ENCODE peak calls at places on chromosome 13, in nine cellular contexts. M is body of pancreas; C is IMR-90; P is upper lobe of right lung; U is CD4-positive, alpha-beta memory T cell; I is neural progenitor cell; S is CD4-positive, alpha-beta T cell; L is Peyer's patch; H is cardiac muscle cell. Y is an unnamed sample. For H3K9me3, the result is how much of the 10 kb centered on the place peaks cover.

GRCh38 chr13:106526748-106527488 is 8.5 kb downstream of the EFNB2 start:
- DNase-seq in M (no peak), C (no peak), P (no peak), U (no peak), I (no peak), S (no peak), L (no peak), H (no peak), Y (no peak)

GRCh38 chr13:51645154-51645650 is 60.9 kb downstream of the WDFY2 start:
- DNase-seq in M (peak), C (peak), P (no peak), U (peak), I (no peak), S (no peak), L (no peak), H (no peak), Y (peak)

GRCh38 chr13:97384366-97384765 is 49.6 kb upstream of the RAP2A start:
- DNase-seq in M (no peak), C (no peak), P (no peak), U (no peak), I (no peak), S (no peak), L (no peak), H (no peak), Y (no peak)

GRCh38 chr13:60511637-60512036 is 114.6 kb downstream of the TDRD3 start:
- DNase-seq in M (no peak), C (no peak), P (no peak), U (no peak), I (peak), S (no peak), L (no peak), H (no peak), Y (no peak)

GRCh38 chr13:28339419-28339818 is 155.5 kb downstream of the FLT1 start:
- DNase-seq in M (no peak), C (peak), P (no peak), U (no peak), I (no peak), S (no peak), L (no peak), H (no peak), Y (no peak)

GRCh38 chr13:27264181-27264580 is 6.4 kb upstream of the RASL11A start:
- DNase-seq in M (peak), C (peak), P (no peak), U (no peak), I (no peak), S (no peak), L (no peak), H (peak), Y (no peak)

GRCh38 chr13:109146912-109147624 is 517.7 kb downstream of the MYO16 start:
- DNase-seq in M (no peak), C (peak), P (no peak), U (no peak), I (no peak), S (no peak), L (no peak), H (no peak), Y (no peak)

GRCh38 chr13:45242070-45242469 is 41.2 kb upstream of the KCTD4 start:
- DNase-seq in M (peak), C (peak), P (no peak), U (no peak), I (no peak), S (no peak), L (no peak), H (peak), Y (no peak)

GRCh38 chr13:91398413-91399188 is at the start of gene GPC5:
- DNase-seq in M (peak), C (peak), P (peak), U (peak), I (peak), S (peak), L (peak), H (peak), Y (peak)

GRCh38 chr13:26977541-26977940 is 194.1 kb downstream of the USP12 start:
- DNase-seq in M (no peak), C (peak), P (no peak), U (no peak), I (no peak), S (no peak), L (no peak), H (no peak), Y (no peak)

GRCh38 chr13:88895261-88895941 is 1224.2 kb downstream of the SLITRK5 start:
- DNase-seq in M (no peak), C (no peak), P (no peak), U (no peak), I (no peak), S (no peak), L (no peak), H (no peak), Y (no peak)

GRCh38 chr13:45310341-45311138 is 30.4 kb downstream of the TPT1 start:
- DNase-seq in M (no peak), C (no peak), P (no peak), U (no peak), I (no peak), S (no peak), L (no peak), H (no peak), Y (no peak)

GRCh38 chr13:89163081-89163480 is 1491.9 kb downstream of the SLITRK5 start:
- DNase-seq in M (no peak), C (no peak), P (no peak), U (no peak), I (no peak), S (no peak), L (no peak), H (no peak), Y (no peak)

GRCh38 chr13:84607614-84608013 is 725.3 kb upstream of the SLITRK1 start:
- DNase-seq in M (no peak), C (peak), P (no peak), U (no peak), I (no peak), S (no peak), L (no peak), H (no peak), Y (no peak)

GRCh38 chr13:113114511-113115362 is 7.9 kb upstream of the F10 start:
- DNase-seq in M (no peak), C (no peak), P (no peak), U (no peak), I (no peak), S (no peak), L (peak), H (no peak), Y (no peak)

GRCh38 chr13:71242191-71242590 is 624.8 kb downstream of the DACH1 start:
- DNase-seq in M (no peak), C (no peak), P (no peak), U (no peak), I (peak), S (no peak), L (no peak), H (no peak), Y (no peak)

GRCh38 chr13:67421475-67421874 is 191.3 kb upstream of the PCDH9 start:
- DNase-seq in M (no peak), C (no peak), P (no peak), U (no peak), I (no peak), S (no peak), L (no peak), H (no peak), Y (no peak)

GRCh38 chr13:29892149-29892548 is 41.7 kb upstream of the UBL3 start:
- DNase-seq in M (peak), C (no peak), P (no peak), U (no peak), I (no peak), S (no peak), L (no peak), H (no peak), Y (no peak)

GRCh38 chr13:37621811-37622361 is 23.3 kb upstream of the POSTN start:
- DNase-seq in M (peak), C (peak), P (no peak), U (no peak), I (no peak), S (no peak), L (no peak), H (no peak), Y (no peak)

GRCh38 chr13:22940090-22940710 is 240.6 kb upstream of the SGCG start:
- DNase-seq in M (no peak), C (no peak), P (no peak), U (no peak), I (no peak), S (no peak), L (no peak), H (no peak), Y (no peak)

GRCh38 chr13:90933097-90933826 is 414.2 kb upstream of the MIR17HG start:
- DNase-seq in M (no peak), C (no peak), P (no peak), U (no peak), I (no peak), S (no peak), L (no peak), H (no peak), Y (no peak)

DNA sequence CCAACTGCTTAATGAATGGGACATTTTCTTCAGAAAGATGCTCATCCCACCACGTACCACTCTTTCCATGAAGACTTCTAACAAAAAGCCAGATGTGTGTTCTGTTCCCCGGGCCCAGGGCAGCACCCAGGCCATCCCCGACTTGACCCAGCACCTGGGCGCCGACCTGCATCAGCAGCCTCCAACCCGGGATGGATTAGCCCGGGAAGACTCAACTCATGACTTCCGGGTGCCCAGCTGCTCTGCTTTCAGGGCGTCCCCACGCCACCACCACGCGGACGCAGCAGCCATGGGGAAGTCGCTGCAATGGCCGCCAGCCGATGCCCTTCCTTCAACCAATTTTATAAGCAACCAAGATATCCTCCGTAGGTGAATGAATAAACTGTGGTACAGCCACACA is 123.8 kb upstream of the TUBA3C start:
- DNase-seq in M (no peak), C (no peak), P (no peak), U (no peak), I (no peak), S (no peak), L (no peak), H (no peak), Y (no peak)
- H3K9me3 ChIP-seq in M (under half), C (under half), P (under half), U (under half), I (under half), S (under half), L (under half), H (under half), Y (under half)

GRCh38 chr13:46745062-46745461 is 51.9 kb downstream of the ESD start:
- DNase-seq in M (no peak), C (no peak), P (no peak), U (no peak), I (no peak), S (no peak), L (no peak), H (no peak), Y (no peak)
- H3K9me3 ChIP-seq in M (under half), C (under half), P (under half), U (under half), I (under half), S (under half), L (under half), H (under half), Y (under half)

GRCh38 chr13:80830431-80830830 is 489.5 kb upstream of the SPRY2 start:
- DNase-seq in M (peak), C (no peak), P (no peak), U (no peak), I (no peak), S (no peak), L (no peak), H (no peak), Y (no peak)
- H3K9me3 ChIP-seq in M (under half), C (under half), P (under half), U (under half), I (under half), S (under half), L (under half), H (under half), Y (under half)

DNA sequence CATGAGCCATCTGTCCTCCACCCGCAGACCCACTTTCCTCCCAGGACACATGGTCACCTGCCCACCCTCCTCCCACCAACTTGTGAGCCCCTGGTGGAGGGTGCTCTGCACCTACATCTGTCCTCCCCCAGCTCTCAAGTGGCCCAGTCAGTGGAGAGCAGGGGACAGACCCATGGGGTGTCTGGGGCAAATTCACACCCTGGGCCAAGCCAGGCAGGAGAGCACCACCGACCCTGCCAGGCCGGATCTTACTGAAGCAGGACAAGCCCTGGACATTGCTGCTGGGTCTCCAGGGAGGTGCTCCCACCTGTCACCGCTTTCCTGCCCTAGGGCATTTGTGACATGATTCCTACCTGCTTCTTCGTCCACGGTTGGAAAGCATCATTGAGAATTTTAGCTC is 221.6 kb downstream of the TUBA3C start:
- DNase-seq in M (no peak), C (no peak), P (peak), U (no peak), I (no peak), S (no peak), L (no peak), H (no peak), Y (no peak)
- H3K9me3 ChIP-seq in M (under half), C (half or more), P (under half), U (under half), I (under half), S (under half), L (under half), H (under half), Y (under half)

DNA sequence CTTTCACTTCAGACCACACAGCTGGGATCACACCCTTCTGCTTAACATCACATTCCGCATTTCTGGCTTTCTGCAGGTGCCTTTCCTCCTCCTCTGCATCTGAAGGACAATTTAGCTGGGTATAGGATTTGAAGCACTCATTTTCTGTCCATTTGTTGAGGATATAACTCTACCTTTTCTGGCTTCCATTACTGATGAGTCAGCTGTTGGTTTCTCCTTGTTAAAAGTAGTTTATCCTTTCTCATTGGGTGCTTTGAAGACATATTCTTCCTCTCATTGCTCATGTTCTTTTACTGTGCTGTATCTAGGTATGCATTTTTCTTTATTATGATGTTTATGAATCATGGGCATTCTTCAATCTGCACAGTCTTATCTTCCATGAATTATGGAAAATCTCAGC is 199.3 kb upstream of the SOX1 start:
- DNase-seq in M (no peak), C (no peak), P (no peak), U (no peak), I (no peak), S (no peak), L (no peak), H (no peak), Y (no peak)
- H3K9me3 ChIP-seq in M (under half), C (under half), P (under half), U (under half), I (under half), S (under half), L (under half), H (under half), Y (under half)